ENCODE peak calls at places on chromosomes 3 and 15, in seven cellular contexts. L is OCI-LY7, Q is stomach, N is cardiac muscle cell, D is right atrium auricular region, O is thoracic aorta, H is MM.1S. U is an unnamed sample. For H3K4me1, the result is how much of the 10 kb centered on the place peaks cover.

GRCh38 chr3:71987089-71987735 is 202.3 kb upstream of the PROK2 start:
- DNase-seq in L (no peak), Q (no peak), N (no peak), D (no peak), O (no peak), H (no peak), U (no peak)

GRCh38 chr3:126845910-126846309 is 137.0 kb upstream of the PLXNA1 start:
- DNase-seq in L (no peak), Q (no peak), N (no peak), D (peak), O (no peak), H (no peak), U (no peak)

GRCh38 chr3:189260556-189261493 is 89.1 kb downstream of the TPRG1 start:
- DNase-seq in L (no peak), Q (no peak), N (no peak), D (peak), O (no peak), H (no peak), U (no peak)

GRCh38 chr3:52328536-52329080 is 12.5 kb downstream of the DNAH1 start:
- DNase-seq in L (no peak), Q (no peak), N (no peak), D (no peak), O (no peak), H (no peak), U (peak)

GRCh38 chr15:89825264-89825940 is 10.8 kb upstream of the ANPEP start:
- DNase-seq in L (no peak), Q (no peak), N (no peak), D (no peak), O (no peak), H (no peak), U (no peak)

GRCh38 chr3:124778061-124778460 is 47.8 kb downstream of the UMPS start:
- DNase-seq in L (no peak), Q (no peak), N (no peak), D (no peak), O (no peak), H (no peak), U (no peak)

GRCh38 chr3:127710473-127710941 is 37.8 kb downstream of the ABTB1 start:
- DNase-seq in L (no peak), Q (no peak), N (no peak), D (no peak), O (no peak), H (no peak), U (peak)

GRCh38 chr15:88375234-88375926 is 91.8 kb downstream of the MRPL46 start:
- DNase-seq in L (no peak), Q (no peak), N (no peak), D (no peak), O (no peak), H (no peak), U (no peak)

GRCh38 chr3:124512881-124513609 is 217.2 kb upstream of the UMPS start:
- DNase-seq in L (no peak), Q (peak), N (no peak), D (no peak), O (no peak), H (no peak), U (no peak)

GRCh38 chr3:87791248-87792027 is 267.4 kb downstream of the CGGBP1 start:
- DNase-seq in L (no peak), Q (no peak), N (no peak), D (no peak), O (no peak), H (no peak), U (no peak)

GRCh38 chr3:31014317-31015040 is 120.0 kb upstream of the GADL1 start:
- DNase-seq in L (no peak), Q (no peak), N (no peak), D (no peak), O (no peak), H (no peak), U (no peak)

GRCh38 chr3:108099679-108100428 is 9.0 kb upstream of the CD47 start:
- DNase-seq in L (no peak), Q (no peak), N (no peak), D (no peak), O (no peak), H (no peak), U (peak)

GRCh38 chr3:72373139-72373538 is 475.1 kb downstream of the SHQ1 start:
- DNase-seq in L (no peak), Q (no peak), N (no peak), D (no peak), O (no peak), H (no peak), U (no peak)

GRCh38 chr15:74889390-74889881 is 406 bp upstream of the MPI start:
- DNase-seq in L (no peak), Q (peak), N (peak), D (peak), O (no peak), H (no peak), U (peak)

GRCh38 chr3:197042539-197042938 is 12.9 kb upstream of the MELTF start:
- DNase-seq in L (no peak), Q (no peak), N (no peak), D (no peak), O (no peak), H (no peak), U (no peak)
- H3K4me3 ChIP-seq in L (no peak), Q (no peak), N (no peak), D (no peak), O (no peak), H (no peak), U (no peak)

GRCh38 chr3:61591300-61591699 is 29.9 kb downstream of the PTPRG start:
- DNase-seq in L (no peak), Q (no peak), N (no peak), D (no peak), O (no peak), H (no peak), U (no peak)

GRCh38 chr3:61594978-61595687 is 33.8 kb downstream of the PTPRG start:
- DNase-seq in L (no peak), Q (no peak), N (no peak), D (no peak), O (no peak), H (no peak), U (no peak)

GRCh38 chr3:61595826-61596225 is 34.5 kb downstream of the PTPRG start:
- DNase-seq in L (no peak), Q (no peak), N (no peak), D (no peak), O (no peak), H (no peak), U (no peak)

GRCh38 chr3:61594144-61594977 is 33.0 kb downstream of the PTPRG start:
- DNase-seq in L (no peak), Q (no peak), N (no peak), D (no peak), O (no peak), H (no peak), U (no peak)

DNA sequence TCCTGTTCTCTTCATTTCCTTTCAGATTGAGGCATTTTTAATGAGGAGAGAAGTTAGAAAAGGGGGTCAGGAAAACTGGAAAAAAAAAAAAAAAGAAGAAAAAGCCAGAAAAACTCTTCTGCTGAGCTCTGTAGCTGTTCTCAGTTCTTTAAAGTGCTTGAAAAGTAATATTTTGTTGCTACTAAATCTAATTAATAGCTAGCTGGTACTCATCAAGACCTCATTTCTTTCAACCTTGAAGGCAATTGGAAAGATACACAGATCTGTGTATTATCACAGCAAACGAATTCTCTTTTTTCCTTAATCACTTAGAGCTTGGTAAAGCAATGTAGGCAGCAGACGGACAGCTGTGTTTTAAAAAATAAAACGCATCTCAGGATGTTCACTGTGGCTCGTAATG is 32.3 kb downstream of the PTPRG start:
- DNase-seq in L (no peak), Q (no peak), N (no peak), D (no peak), O (no peak), H (no peak), U (no peak)
- H3K4me1 ChIP-seq in L (under half), Q (under half), N (under half), D (under half), O (under half), H (under half), U (under half)

DNA sequence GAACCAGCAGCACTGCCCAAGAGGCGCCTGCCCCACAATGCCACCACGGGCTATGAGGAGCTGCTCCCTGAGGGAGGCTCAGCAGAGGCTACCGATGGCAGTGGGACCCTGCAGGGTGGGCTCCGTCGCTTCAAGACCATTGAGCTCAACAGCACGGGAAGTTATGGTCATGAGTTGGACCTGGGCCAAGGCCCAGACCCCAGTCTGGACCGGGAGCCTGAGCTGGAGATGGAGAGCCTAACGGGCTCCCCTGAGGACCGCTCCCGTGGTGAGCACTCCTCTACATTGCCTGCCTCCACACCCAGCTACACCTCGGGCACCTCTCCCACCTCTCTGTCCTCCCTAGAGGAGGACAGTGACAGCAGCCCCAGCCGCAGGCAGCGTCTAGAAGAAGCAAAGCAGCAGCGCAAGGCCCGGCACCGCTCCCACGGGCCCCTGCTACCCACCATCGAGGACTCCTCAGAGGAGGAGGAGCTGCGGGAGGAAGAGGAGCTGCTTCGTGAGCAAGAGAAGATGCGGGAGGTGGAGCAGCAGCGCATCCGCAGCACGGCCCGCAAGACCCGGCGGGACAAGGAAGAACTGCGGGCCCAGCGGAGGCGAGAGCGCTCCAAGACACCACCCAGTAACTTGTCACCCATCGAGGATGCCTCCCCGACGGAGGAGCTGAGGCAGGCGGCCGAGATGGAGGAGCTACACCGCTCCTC is 21.8 kb upstream of the APEH start:
- DNase-seq in L (no peak), Q (no peak), N (no peak), D (no peak), O (no peak), H (no peak), U (peak)
- TF ChIP-seq CTCF in L (no peak), Q (no peak), N (no peak), D (no peak), O (no peak), H (no peak), U (no peak)

GRCh38 chr15:101294731-101295606 is at the start of gene SNRPA1:
- DNase-seq in L (peak), Q (peak), N (peak), D (peak), O (peak), H (peak), U (peak)

GRCh38 chr15:101288905-101289513 is 6.0 kb downstream of the SNRPA1 start:
- DNase-seq in L (peak), Q (no peak), N (peak), D (no peak), O (no peak), H (peak), U (no peak)

GRCh38 chr15:101296418-101297405 is 1.7 kb upstream of the SNRPA1 start:
- DNase-seq in L (no peak), Q (no peak), N (no peak), D (no peak), O (no peak), H (no peak), U (no peak)

GRCh38 chr15:101295607-101296225 is 668 bp upstream of the SNRPA1 start:
- DNase-seq in L (no peak), Q (peak), N (no peak), D (no peak), O (no peak), H (no peak), U (no peak)

DNA sequence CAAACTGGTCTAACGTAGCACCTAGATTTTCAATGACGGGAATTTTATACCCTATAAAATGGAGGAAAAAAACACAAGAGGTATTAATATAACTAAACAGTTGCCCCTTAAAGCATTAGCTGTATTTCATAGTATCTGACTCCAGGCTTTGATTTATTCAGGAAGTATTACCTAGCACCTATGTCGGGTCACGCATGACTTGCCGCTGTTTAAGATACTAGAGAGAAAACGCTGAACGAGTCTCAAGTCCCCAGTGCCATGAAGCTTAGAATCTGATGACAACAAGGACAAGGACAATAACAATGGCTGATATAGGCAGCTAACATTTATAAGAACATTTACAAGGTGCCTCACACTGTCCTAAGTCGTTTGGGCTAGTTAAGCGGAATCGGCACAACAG is 1.9 kb downstream of the SNRPA1 start:
- DNase-seq in L (peak), Q (no peak), N (no peak), D (no peak), O (no peak), H (no peak), U (no peak)
- H3K4me3 ChIP-seq in L (peak), Q (peak), N (peak), D (peak), O (peak), H (peak), U (no peak)

GRCh38 chr3:110620118-110620517 is 451.5 kb upstream of the NECTIN3 start:
- DNase-seq in L (no peak), Q (no peak), N (no peak), D (no peak), O (no peak), H (no peak), U (no peak)
- H3K4me1 ChIP-seq in L (under half), Q (under half), N (under half), D (under half), O (under half), H (under half), U (under half)

GRCh38 chr3:190697901-190698300 is 164.6 kb downstream of the GMNC start:
- DNase-seq in L (no peak), Q (no peak), N (no peak), D (no peak), O (no peak), H (no peak), U (no peak)

GRCh38 chr3:190697502-190697830 is 165.0 kb downstream of the GMNC start:
- DNase-seq in L (no peak), Q (no peak), N (no peak), D (no peak), O (no peak), H (no peak), U (no peak)

GRCh38 chr3:190696777-190697501 is 165.6 kb downstream of the GMNC start:
- DNase-seq in L (peak), Q (no peak), N (peak), D (no peak), O (no peak), H (peak), U (no peak)

GRCh38 chr3:190699784-190700183 is 162.7 kb downstream of the GMNC start:
- DNase-seq in L (no peak), Q (no peak), N (no peak), D (no peak), O (no peak), H (no peak), U (no peak)

DNA sequence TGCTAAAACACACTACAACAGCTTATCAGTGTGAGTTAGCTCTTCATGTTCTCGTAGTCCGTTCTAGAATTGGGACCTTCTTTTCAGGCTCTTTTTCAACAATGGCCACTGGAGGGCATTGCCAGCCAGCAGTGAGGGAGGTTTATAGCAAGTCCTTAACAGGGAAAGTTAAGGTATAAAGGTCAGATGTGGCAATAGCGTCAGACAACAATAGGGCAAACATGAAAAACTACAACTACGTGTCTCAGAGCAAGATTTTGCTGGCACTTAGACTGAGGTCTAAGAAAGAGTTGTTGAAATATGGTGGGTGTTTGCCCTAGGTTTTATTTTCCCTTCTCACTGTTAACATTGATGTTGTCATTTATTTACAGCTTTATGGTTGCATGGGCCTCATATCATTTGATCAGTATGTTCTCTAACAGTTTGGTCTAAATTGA is 161.4 kb downstream of the GMNC start:
- DNase-seq in L (peak), Q (peak), N (peak), D (no peak), O (no peak), H (peak), U (peak)
- TF ChIP-seq CTCF in L (peak), Q (no peak), N (peak), D (peak), O (peak), H (peak), U (no peak)